ENCODE peak calls at places on chromosomes 4 and X, in five cellular contexts. J, E, Z, I and O are unnamed samples.

GRCh38 chr4:25879991-25880641 is 17.3 kb upstream of the SEL1L3 start:
- DNase-seq in I (no peak), Z (peak; percentile 24), E (no peak), J (no peak), O (no peak)

GRCh38 chrX:1582686-1583437 is 8.5 kb upstream of the AKAP17A start:
- DNase-seq in J (no peak), Z (no peak), I (peak; percentile 55), E (peak; percentile 69), O (peak; percentile 50)

GRCh38 chrX:22325091-22325490 is 52.4 kb downstream of the CBLL2 start:
- DNase-seq in I (no peak), J (no peak), E (no peak), Z (peak; percentile 59), O (no peak)

GRCh38 chr4:53861856-53862610 is 202.4 kb downstream of the CHIC2 start:
- DNase-seq in I (no peak), J (peak; percentile 50), E (no peak), Z (peak; percentile 96), O (peak; percentile 81)

GRCh38 chr4:176002007-176002623 is 63.5 kb upstream of the WDR17 start:
- DNase-seq in E (no peak), Z (no peak), J (peak; percentile 25), I (peak; percentile 18), O (peak; percentile 68)

GRCh38 chr4:20901851-20902250 is 201.6 kb downstream of the PACRGL start:
- DNase-seq in J (no peak), E (no peak), Z (no peak), I (no peak), O (no peak)

GRCh38 chrX:130330706-130331105 is 9.0 kb upstream of the SLC25A14 start:
- DNase-seq in Z (peak; percentile 40), J (peak; percentile 38), I (peak; percentile 64), E (peak; percentile 52), O (peak; percentile 25)

GRCh38 chrX:27966955-27967354 is 14.3 kb downstream of the DCAF8L1 start:
- DNase-seq in I (no peak), Z (peak; percentile 60), J (no peak), E (no peak), O (no peak)

GRCh38 chr4:8314691-8315255 is 45.2 kb downstream of the HTRA3 start:
- DNase-seq in I (no peak), E (peak; percentile 31), J (peak; percentile 15), Z (no peak), O (no peak)

GRCh38 chr4:90393215-90393614 is 266.0 kb downstream of the CCSER1 start:
- DNase-seq in Z (no peak), J (no peak), I (no peak), E (no peak), O (no peak)

GRCh38 chr4:54382623-54383022 is 153.5 kb downstream of the PDGFRA start:
- DNase-seq in Z (no peak), I (no peak), J (no peak), E (no peak), O (no peak)

GRCh38 chrX:54807524-54808108 is at the start of gene MAGED2:
- DNase-seq in Z (peak; percentile 16), I (no peak), E (peak; percentile 70), J (peak; percentile 44), O (no peak)

GRCh38 chrX:12972867-12973560 is 1.9 kb upstream of the TMSB4X start:
- DNase-seq in J (no peak), I (no peak), E (no peak), Z (no peak), O (peak; percentile 35)
- H3K27ac ChIP-seq in J (peak overlapping the region; percentile 96), I (no peak overlapping the region), E (peak overlapping the region; percentile 99), Z (no peak overlapping the region), O (no peak overlapping the region)

GRCh38 chr4:153465922-153466636 is at the start of gene TMEM131L:
- DNase-seq in Z (peak; percentile 52), J (peak; percentile 79), I (peak; percentile 21), E (peak; percentile 79), O (peak; percentile 98)
- TF ChIP-seq CTCF in Z (no peak), J (no peak), I (no peak), E (peak; percentile 35), O (no peak)

DNA sequence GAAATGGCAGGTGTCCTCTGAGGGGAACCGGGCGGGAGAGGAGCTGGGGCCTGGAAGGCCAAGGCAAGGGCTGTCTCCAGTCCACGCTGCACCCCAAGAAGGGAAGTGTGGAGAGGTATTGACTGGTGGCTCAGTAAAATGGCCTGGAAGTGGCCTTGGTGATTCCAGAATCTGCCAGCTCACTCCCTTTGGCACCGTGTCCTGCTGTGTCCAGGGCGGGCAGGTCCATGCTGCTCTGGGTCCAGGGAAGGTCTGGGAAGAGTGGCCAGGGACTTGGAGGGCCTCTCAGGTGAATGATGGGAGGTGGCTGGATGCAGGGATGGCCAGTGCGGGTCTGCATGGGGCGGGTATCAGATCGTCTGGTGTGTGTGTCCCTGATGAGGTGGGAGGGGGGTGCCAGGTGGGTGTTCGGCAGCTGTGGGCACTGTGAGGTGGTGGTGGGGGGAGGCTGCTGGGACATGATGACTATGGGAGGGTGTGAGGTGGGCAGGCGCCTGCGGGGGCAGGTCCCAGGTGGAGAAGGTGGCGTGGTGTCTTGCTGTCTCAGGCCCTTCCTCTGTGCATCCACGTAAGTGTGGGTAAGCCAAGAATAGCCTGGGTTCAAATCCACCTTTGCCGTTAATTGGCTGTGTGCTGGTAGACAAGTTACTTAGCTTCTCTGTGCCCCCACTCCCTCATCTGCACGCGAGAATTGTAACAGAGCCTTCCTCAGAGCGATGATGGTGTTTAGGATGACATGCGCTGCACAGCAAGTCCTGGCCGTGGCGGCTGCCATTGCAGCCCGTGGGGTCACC is 17.7 kb downstream of the RGS12 start:
- DNase-seq in Z (no peak), I (no peak), E (peak; percentile 45), J (no peak), O (peak; percentile 26)
- H3K4me1 ChIP-seq in Z (peaks cover 8% of the 10 kb centered on the region), I (peaks cover 3% of the 10 kb centered on the region), E (peaks cover 7% of the 10 kb centered on the region), J (peaks cover 8% of the 10 kb centered on the region), O (peaks cover 6% of the 10 kb centered on the region)

GRCh38 chr4:152981842-152982241 is 45.7 kb downstream of the FHDC1 start:
- DNase-seq in Z (no peak), J (no peak), E (no peak), I (no peak), O (no peak)

GRCh38 chr4:152983774-152984411 is 47.8 kb downstream of the FHDC1 start:
- DNase-seq in Z (peak; percentile 45), I (no peak), J (no peak), E (no peak), O (no peak)

GRCh38 chr4:152981278-152981677 is 45.2 kb downstream of the FHDC1 start:
- DNase-seq in J (no peak), E (no peak), Z (peak; percentile 15), I (no peak), O (no peak)

GRCh38 chr4:152979731-152980330 is 43.7 kb downstream of the FHDC1 start:
- DNase-seq in E (no peak), Z (no peak), I (no peak), J (no peak), O (no peak)

GRCh38 chr4:152983221-152983620 is 47.1 kb downstream of the FHDC1 start:
- DNase-seq in Z (no peak), J (no peak), I (no peak), E (no peak), O (no peak)
- H3K27ac ChIP-seq in Z (no peak overlapping the region), J (no peak overlapping the region), I (no peak overlapping the region), E (no peak overlapping the region), O (no peak overlapping the region)

DNA sequence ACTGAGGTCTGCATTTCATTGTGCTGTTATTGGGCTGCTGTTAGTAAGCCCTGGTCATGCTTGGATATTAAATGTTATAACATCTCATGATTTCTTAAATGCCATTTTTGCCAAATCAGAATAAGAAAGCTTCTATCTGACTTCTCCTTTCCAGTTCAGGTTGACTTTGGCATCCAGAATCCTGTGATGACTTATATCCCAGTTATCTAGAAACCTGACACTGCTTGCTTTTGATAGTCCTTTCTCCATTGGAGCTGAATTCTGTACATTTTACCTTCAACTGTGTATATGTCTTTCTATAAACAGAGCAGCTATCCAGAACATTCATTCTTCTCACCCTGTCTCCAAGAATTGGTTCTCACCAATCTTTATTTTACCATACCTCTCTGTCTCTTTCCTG is 257.7 kb upstream of the GNPDA2 start:
- DNase-seq in E (no peak), J (no peak), I (no peak), Z (no peak), O (no peak)
- TF ChIP-seq CTCF in E (no peak), J (no peak), I (no peak), Z (no peak), O (no peak)

GRCh38 chr4:2472187-2472586 is 3.3 kb downstream of the RNF4 start:
- DNase-seq in J (no peak), I (no peak), Z (peak; percentile 54), E (no peak), O (peak; percentile 62)
- H3K4me1 ChIP-seq in J (peaks cover 50% of the 10 kb centered on the region), I (peaks cover 23% of the 10 kb centered on the region), Z (no peaks in the 10 kb centered on the region), E (peaks cover 62% of the 10 kb centered on the region), O (peaks cover 15% of the 10 kb centered on the region)

GRCh38 chrX:120549483-120550452 is 11.0 kb downstream of the CUL4B start:
- DNase-seq in I (peak; percentile 83), J (peak; percentile 29), E (no peak), Z (peak; percentile 94), O (peak; percentile 73)
- H3K27ac ChIP-seq in I (peak overlapping the region; percentile 99), J (no peak overlapping the region), E (no peak overlapping the region), Z (peak overlapping the region; percentile 97), O (peak overlapping the region; percentile 96)

GRCh38 chr4:113090954-113091353 is 41.5 kb downstream of the ANK2 start:
- DNase-seq in I (no peak), J (no peak), Z (no peak), E (no peak), O (no peak)
- TF ChIP-seq CTCF in I (no peak), J (no peak), Z (no peak), E (no peak), O (no peak)

GRCh38 chr4:146333187-146333894 is 119.0 kb downstream of the REELD1 start:
- DNase-seq in J (no peak), E (no peak), Z (peak; percentile 68), I (no peak), O (peak; percentile 41)

GRCh38 chr4:146335763-146336412 is 121.5 kb downstream of the REELD1 start:
- DNase-seq in E (no peak), Z (no peak), I (no peak), J (no peak), O (no peak)

GRCh38 chr4:146334862-146335449 is 120.6 kb downstream of the REELD1 start:
- DNase-seq in J (no peak), Z (no peak), E (no peak), I (no peak), O (no peak)

GRCh38 chr4:146336413-146336807 is 122.1 kb downstream of the REELD1 start:
- DNase-seq in E (no peak), I (no peak), J (no peak), Z (peak; percentile 71), O (no peak)

GRCh38 chr4:146333895-146334262 is 119.5 kb downstream of the REELD1 start:
- DNase-seq in I (no peak), J (no peak), Z (no peak), E (no peak), O (no peak)
- H3K4me1 ChIP-seq in I (peaks cover 40% of the 10 kb centered on the region), J (peaks cover 7% of the 10 kb centered on the region), Z (peaks cover 6% of the 10 kb centered on the region), E (peaks cover 3% of the 10 kb centered on the region), O (peaks cover 42% of the 10 kb centered on the region)